ENCODE peak calls at places on chromosomes 16 and 17, in five cellular contexts. One of them, this sample, is unnamed.

GRCh38 chr17:30449480-30449879 is 27.7 kb upstream of the GOSR1 start:
- DNase-seq in DMS153: no peak
- DNase-seq in ELR: no peak
- DNase-seq in PC-3: no peak
- DNase-seq in effector CD8-positive, alpha-beta T cell: no peak
- DNase-seq in this sample: no peak

GRCh38 chr17:75263051-75263450 is 1.4 kb downstream of the MRPS7 start:
- DNase-seq in DMS153: no peak
- DNase-seq in ELR: no peak
- DNase-seq in PC-3: no peak
- DNase-seq in effector CD8-positive, alpha-beta T cell: no peak
- DNase-seq in this sample: no peak

GRCh38 chr17:68534714-68535113 is 22.5 kb downstream of the PRKAR1A start:
- DNase-seq in DMS153: no peak
- DNase-seq in ELR: no peak
- DNase-seq in PC-3: peak
- DNase-seq in effector CD8-positive, alpha-beta T cell: no peak
- DNase-seq in this sample: no peak

GRCh38 chr17:35390156-35390555 is 16.7 kb upstream of the SLFN11 start:
- DNase-seq in DMS153: no peak
- DNase-seq in ELR: no peak
- DNase-seq in PC-3: no peak
- DNase-seq in effector CD8-positive, alpha-beta T cell: no peak
- DNase-seq in this sample: no peak

GRCh38 chr16:58938856-58939255 is 204.7 kb upstream of the GOT2 start:
- DNase-seq in DMS153: no peak
- DNase-seq in ELR: no peak
- DNase-seq in PC-3: no peak
- DNase-seq in effector CD8-positive, alpha-beta T cell: no peak
- DNase-seq in this sample: no peak

GRCh38 chr17:3529817-3530741 is 27.5 kb downstream of the TRPV3 start:
- DNase-seq in DMS153: no peak
- DNase-seq in ELR: no peak
- DNase-seq in PC-3: no peak
- DNase-seq in effector CD8-positive, alpha-beta T cell: no peak
- DNase-seq in this sample: no peak

GRCh38 chr16:17512636-17513220 is 42.0 kb upstream of the XYLT1 start:
- DNase-seq in DMS153: no peak
- DNase-seq in ELR: peak
- DNase-seq in PC-3: no peak
- DNase-seq in effector CD8-positive, alpha-beta T cell: no peak
- DNase-seq in this sample: peak

GRCh38 chr17:48162305-48162934 is 54.9 kb downstream of the SNX11 start:
- DNase-seq in DMS153: no peak
- DNase-seq in ELR: no peak
- DNase-seq in PC-3: no peak
- DNase-seq in effector CD8-positive, alpha-beta T cell: no peak
- DNase-seq in this sample: no peak

GRCh38 chr17:35536664-35537160 is 766 bp downstream of the SLFN12L start:
- DNase-seq in DMS153: no peak
- DNase-seq in ELR: no peak
- DNase-seq in PC-3: no peak
- DNase-seq in effector CD8-positive, alpha-beta T cell: no peak
- DNase-seq in this sample: no peak

GRCh38 chr16:66924527-66925321 is 611 bp downstream of the RRAD start:
- DNase-seq in DMS153: no peak
- DNase-seq in ELR: peak
- DNase-seq in PC-3: peak
- DNase-seq in effector CD8-positive, alpha-beta T cell: no peak
- DNase-seq in this sample: no peak

GRCh38 chr17:30796016-30796415 is 28.5 kb downstream of the CRLF3 start:
- DNase-seq in DMS153: no peak
- DNase-seq in ELR: peak
- DNase-seq in PC-3: no peak
- DNase-seq in effector CD8-positive, alpha-beta T cell: no peak
- DNase-seq in this sample: no peak

GRCh38 chr17:72515291-72516065 is 394.7 kb downstream of the SOX9 start:
- DNase-seq in DMS153: no peak
- DNase-seq in ELR: no peak
- DNase-seq in PC-3: no peak
- DNase-seq in effector CD8-positive, alpha-beta T cell: no peak
- DNase-seq in this sample: no peak

GRCh38 chr16:23905027-23905426 is 69.2 kb downstream of the PRKCB start:
- DNase-seq in DMS153: no peak
- DNase-seq in ELR: peak
- DNase-seq in PC-3: peak
- DNase-seq in effector CD8-positive, alpha-beta T cell: no peak
- DNase-seq in this sample: peak

GRCh38 chr17:44219636-44220210 is at the start of gene UBTF:
- DNase-seq in DMS153: peak
- DNase-seq in ELR: peak
- DNase-seq in PC-3: peak
- DNase-seq in effector CD8-positive, alpha-beta T cell: peak
- DNase-seq in this sample: no peak

GRCh38 chr16:75271441-75272096 is 20.1 kb upstream of the BCAR1 start:
- DNase-seq in DMS153: no peak
- DNase-seq in ELR: no peak
- DNase-seq in PC-3: no peak
- DNase-seq in effector CD8-positive, alpha-beta T cell: no peak
- DNase-seq in this sample: no peak

GRCh38 chr17:50593321-50593720 is 32.8 kb downstream of the CACNA1G start:
- DNase-seq in DMS153: peak
- DNase-seq in ELR: no peak
- DNase-seq in PC-3: no peak
- DNase-seq in effector CD8-positive, alpha-beta T cell: no peak
- DNase-seq in this sample: no peak

GRCh38 chr16:12455287-12455798 is 348.3 kb downstream of the CPPED1 start:
- DNase-seq in DMS153: peak
- DNase-seq in ELR: peak
- DNase-seq in PC-3: peak
- DNase-seq in effector CD8-positive, alpha-beta T cell: no peak
- DNase-seq in this sample: peak

GRCh38 chr16:78216166-78216745 is 116.8 kb downstream of the WWOX start:
- DNase-seq in DMS153: no peak
- DNase-seq in ELR: no peak
- DNase-seq in PC-3: no peak
- DNase-seq in effector CD8-positive, alpha-beta T cell: no peak
- DNase-seq in this sample: no peak

GRCh38 chr16:87161822-87162676 is 155.1 kb downstream of the C16orf95 start:
- DNase-seq in DMS153: no peak
- DNase-seq in ELR: no peak
- DNase-seq in PC-3: no peak
- DNase-seq in effector CD8-positive, alpha-beta T cell: no peak
- DNase-seq in this sample: no peak

GRCh38 chr17:82332669-82333278 is 792 bp downstream of the SECTM1 start:
- DNase-seq in DMS153: no peak
- DNase-seq in ELR: peak
- DNase-seq in PC-3: peak
- DNase-seq in effector CD8-positive, alpha-beta T cell: no peak
- DNase-seq in this sample: peak

GRCh38 chr16:88920618-88921602 is 54.5 kb upstream of the PABPN1L start:
- DNase-seq in DMS153: peak
- DNase-seq in ELR: peak
- DNase-seq in PC-3: peak
- DNase-seq in effector CD8-positive, alpha-beta T cell: peak
- DNase-seq in this sample: peak

GRCh38 chr17:16381496-16381820 is 567 bp downstream of the UBB start:
- DNase-seq in DMS153: no peak
- DNase-seq in ELR: peak
- DNase-seq in PC-3: no peak
- DNase-seq in effector CD8-positive, alpha-beta T cell: no peak
- DNase-seq in this sample: no peak

GRCh38 chr17:49906511-49907136 is 58.8 kb upstream of the TAC4 start:
- DNase-seq in DMS153: no peak
- DNase-seq in ELR: no peak
- DNase-seq in PC-3: peak
- DNase-seq in effector CD8-positive, alpha-beta T cell: no peak
- DNase-seq in this sample: no peak

GRCh38 chr17:49779730-49780220 is 8.7 kb upstream of the KAT7 start:
- DNase-seq in DMS153: peak
- DNase-seq in ELR: peak
- DNase-seq in PC-3: peak
- DNase-seq in effector CD8-positive, alpha-beta T cell: no peak
- DNase-seq in this sample: peak

GRCh38 chr16:9256196-9256595 is 164.8 kb downstream of the HAPSTR1 start:
- DNase-seq in DMS153: no peak
- DNase-seq in ELR: peak
- DNase-seq in PC-3: peak
- DNase-seq in effector CD8-positive, alpha-beta T cell: no peak
- DNase-seq in this sample: peak

GRCh38 chr16:4463522-4464163 is 10.8 kb downstream of the NMRAL1 start:
- DNase-seq in DMS153: no peak
- DNase-seq in ELR: no peak
- DNase-seq in PC-3: peak
- DNase-seq in effector CD8-positive, alpha-beta T cell: no peak
- DNase-seq in this sample: no peak

GRCh38 chr17:27207073-27207511 is 86.8 kb upstream of the WSB1 start:
- DNase-seq in DMS153: no peak
- DNase-seq in ELR: peak
- DNase-seq in PC-3: peak
- DNase-seq in effector CD8-positive, alpha-beta T cell: no peak
- DNase-seq in this sample: peak

GRCh38 chr16:81808933-81809480 is 29.9 kb downstream of the PLCG2 start:
- DNase-seq in DMS153: no peak
- DNase-seq in ELR: no peak
- DNase-seq in PC-3: peak
- DNase-seq in effector CD8-positive, alpha-beta T cell: no peak
- DNase-seq in this sample: no peak

GRCh38 chr17:65155622-65156021 is 18.5 kb downstream of the RGS9 start:
- DNase-seq in DMS153: no peak
- DNase-seq in ELR: no peak
- DNase-seq in PC-3: no peak
- DNase-seq in effector CD8-positive, alpha-beta T cell: no peak
- DNase-seq in this sample: no peak

GRCh38 chr17:57342141-57342540 is 85.8 kb downstream of the MSI2 start:
- DNase-seq in DMS153: no peak
- DNase-seq in ELR: no peak
- DNase-seq in PC-3: no peak
- DNase-seq in effector CD8-positive, alpha-beta T cell: no peak
- DNase-seq in this sample: no peak

GRCh38 chr17:46865100-46865499 is 13.7 kb downstream of the WNT9B start:
- DNase-seq in DMS153: no peak
- DNase-seq in ELR: peak
- DNase-seq in PC-3: no peak
- DNase-seq in effector CD8-positive, alpha-beta T cell: no peak
- DNase-seq in this sample: no peak

GRCh38 chr17:67157732-67158639 is 87.0 kb downstream of the HELZ start:
- DNase-seq in DMS153: peak
- DNase-seq in ELR: peak
- DNase-seq in PC-3: peak
- DNase-seq in effector CD8-positive, alpha-beta T cell: no peak
- DNase-seq in this sample: no peak

GRCh38 chr17:17235212-17236174 is 1.5 kb downstream of the FLCN start:
- DNase-seq in DMS153: no peak
- DNase-seq in ELR: peak
- DNase-seq in PC-3: peak
- DNase-seq in effector CD8-positive, alpha-beta T cell: no peak
- DNase-seq in this sample: no peak

GRCh38 chr17:57691939-57692338 is 53.2 kb downstream of the CCDC182 start:
- DNase-seq in DMS153: no peak
- DNase-seq in ELR: no peak
- DNase-seq in PC-3: no peak
- DNase-seq in effector CD8-positive, alpha-beta T cell: no peak
- DNase-seq in this sample: no peak

GRCh38 chr16:6684076-6684673 is 648.5 kb upstream of the RBFOX1 start:
- DNase-seq in DMS153: peak
- DNase-seq in ELR: peak
- DNase-seq in PC-3: peak
- DNase-seq in effector CD8-positive, alpha-beta T cell: no peak
- DNase-seq in this sample: peak

GRCh38 chr16:4362476-4363250 is 9.0 kb upstream of the VASN start:
- DNase-seq in DMS153: no peak
- DNase-seq in ELR: no peak
- DNase-seq in PC-3: no peak
- DNase-seq in effector CD8-positive, alpha-beta T cell: no peak
- DNase-seq in this sample: no peak